ENCODE peak calls at places on chromosome X, in four cellular contexts. Y is foreskin keratinocyte, Z is pancreas, I is GM23248. F is an unnamed sample. For H3K4me1, the result is how much of the 10 kb centered on the place peaks cover.

GRCh38 chrX:115624916-115625315 is 63.9 kb downstream of the PLS3 start:
- DNase-seq in Y (peak), Z (no peak), I (peak), F (no peak)

GRCh38 chrX:72052415-72053090 is 79.2 kb downstream of the RTL5 start:
- DNase-seq in Y (no peak), Z (no peak), I (peak), F (no peak)

GRCh38 chrX:123169247-123169901 is 14.7 kb upstream of the GRIA3 start:
- DNase-seq in Y (no peak), Z (no peak), I (peak), F (no peak)

GRCh38 chrX:140762061-140762460 is 52.5 kb downstream of the LINC00632 start:
- DNase-seq in Y (no peak), Z (no peak), I (peak), F (no peak)

GRCh38 chrX:74458738-74459137 is 37.4 kb downstream of the SLC16A2 start:
- DNase-seq in Y (peak), Z (no peak), I (peak), F (no peak)

GRCh38 chrX:143648705-143649104 is 12.8 kb upstream of the SLITRK4 start:
- DNase-seq in Y (no peak), Z (no peak), I (no peak), F (no peak)

GRCh38 chrX:46912098-46912672 is at the start of gene JADE3:
- DNase-seq in Y (no peak), Z (peak), I (peak), F (peak)

GRCh38 chrX:36575670-36576069 is 432.5 kb upstream of the FAM47C start:
- DNase-seq in Y (no peak), Z (no peak), I (no peak), F (no peak)

GRCh38 chrX:144327515-144327914 is 443.6 kb downstream of the UBE2NL start:
- DNase-seq in Y (no peak), Z (no peak), I (peak), F (no peak)

GRCh38 chrX:85203461-85203970 is 40.1 kb downstream of the SATL1 start:
- DNase-seq in Y (no peak), Z (peak), I (no peak), F (no peak)

GRCh38 chrX:45761920-45762319 is 561.2 kb upstream of the DIPK2B start:
- DNase-seq in Y (no peak), Z (no peak), I (no peak), F (no peak)
- H3K4me1 ChIP-seq in Y (half or more), Z (under half), I (half or more), F (under half)

DNA sequence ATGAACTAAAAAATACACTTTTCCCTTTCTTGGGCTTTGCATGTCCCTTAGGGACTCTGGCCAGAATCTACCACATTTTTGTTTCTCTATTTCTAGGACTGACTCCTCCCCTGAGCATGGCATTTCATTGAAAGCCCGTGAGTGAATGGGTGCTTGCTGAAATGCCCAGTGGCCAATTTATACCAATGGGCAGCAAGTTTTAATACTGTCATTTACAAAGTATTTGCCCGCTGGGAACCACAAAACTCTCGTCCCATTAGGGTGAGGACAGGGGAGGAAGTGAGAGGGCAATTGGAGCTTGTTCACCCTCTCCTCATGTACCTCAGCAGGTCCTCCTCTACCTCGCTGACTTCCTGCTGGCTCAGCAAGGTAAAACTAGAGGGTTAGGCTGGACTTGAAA is 1.1 kb downstream of the SRPX2 start:
- DNase-seq in Y (no peak), Z (no peak), I (peak), F (no peak)
- H3K4me1 ChIP-seq in Y (under half), Z (under half), I (under half), F (under half)

GRCh38 chrX:45803383-45803921 is 602.8 kb upstream of the DIPK2B start:
- DNase-seq in Y (peak), Z (no peak), I (peak), F (no peak)
- H3K4me1 ChIP-seq in Y (under half), Z (under half), I (half or more), F (under half)

GRCh38 chrX:129782015-129782495 is 2.3 kb downstream of the SASH3 start:
- DNase-seq in Y (no peak), Z (no peak), I (no peak), F (no peak)

GRCh38 chrX:129780441-129781105 is 824 bp downstream of the SASH3 start:
- DNase-seq in Y (no peak), Z (no peak), I (no peak), F (no peak)

GRCh38 chrX:129783176-129783776 is 3.5 kb downstream of the SASH3 start:
- DNase-seq in Y (no peak), Z (no peak), I (no peak), F (no peak)

GRCh38 chrX:129781134-129782014 is 1.6 kb downstream of the SASH3 start:
- DNase-seq in Y (no peak), Z (no peak), I (no peak), F (peak)

DNA sequence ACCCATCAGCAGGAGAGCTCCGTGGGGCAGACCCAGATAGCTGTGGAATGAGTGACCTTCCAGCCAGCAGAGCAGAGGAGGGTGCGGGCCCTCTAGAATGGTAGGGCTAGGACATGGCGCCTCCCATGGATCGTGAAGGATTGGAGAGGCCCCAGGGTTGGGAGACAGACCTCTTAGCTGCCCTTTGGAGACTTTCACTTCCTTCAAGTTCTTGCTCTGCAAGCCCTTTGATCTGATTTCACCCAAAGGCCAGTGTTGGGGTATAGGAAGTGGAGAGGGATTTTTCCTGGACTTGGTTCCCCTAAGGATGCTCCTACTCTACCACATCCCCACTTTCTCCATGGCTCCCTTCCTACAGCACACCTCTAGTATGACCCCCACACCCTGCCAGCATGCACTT is 3.0 kb downstream of the SASH3 start:
- DNase-seq in Y (no peak), Z (no peak), I (no peak), F (no peak)
- H3K4me1 ChIP-seq in Y (under half), Z (under half), I (under half), F (under half)

DNA sequence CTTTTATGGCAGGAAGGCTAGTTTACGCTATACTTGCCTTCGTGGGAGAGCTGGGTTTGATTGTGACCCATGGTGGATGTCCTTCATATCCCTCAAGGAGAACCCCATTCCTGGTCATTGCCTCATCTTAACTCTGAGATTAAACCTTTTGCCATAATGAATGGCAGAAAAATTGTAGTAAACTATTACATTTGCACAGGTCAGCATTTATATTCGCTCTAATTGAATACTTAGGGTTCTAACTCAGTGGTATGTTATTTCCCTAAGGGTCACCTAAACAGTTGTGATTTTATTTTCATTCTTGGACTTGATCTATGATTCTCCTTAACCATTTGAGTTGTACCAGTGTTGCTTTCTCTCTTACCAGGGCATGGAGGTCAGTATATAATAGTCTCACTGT is 13.4 kb downstream of the PDK3 start:
- DNase-seq in Y (no peak), Z (no peak), I (no peak), F (no peak)
- H3K4me1 ChIP-seq in Y (under half), Z (under half), I (under half), F (under half)